ENCODE peak calls at places on chromosome 4, in seven cellular contexts. Y, Q, M, T, A, J and O are unnamed samples.

GRCh38 chr4:24578364-24578763 is 6.0 kb downstream of the DHX15 start:
- DNase-seq in T (no peak), Q (no peak), J (no peak), M (peak; percentile 33), Y (no peak), A (no peak), O (no peak)

GRCh38 chr4:2761035-2761923 is 5.1 kb upstream of the TNIP2 start:
- DNase-seq in Q (no peak), Y (peak; percentile 57), A (peak; percentile 3), T (peak; percentile 92), J (peak; percentile 30), M (no peak), O (peak; percentile 27)

GRCh38 chr4:40962551-40963185 is 212.9 kb downstream of the NSUN7 start:
- DNase-seq in J (no peak), M (no peak), Q (no peak), T (no peak), A (no peak), Y (no peak), O (no peak)

GRCh38 chr4:64158648-64159326 is 250.5 kb downstream of the TECRL start:
- DNase-seq in J (peak; percentile 63), Q (peak; percentile 1), Y (peak; percentile 69), M (peak; percentile 83), T (peak; percentile 54), A (peak; percentile 14), O (no peak)

GRCh38 chr4:119053245-119053644 is 82.4 kb upstream of the MYOZ2 start:
- DNase-seq in M (no peak), J (no peak), Y (no peak), A (no peak), Q (no peak), T (no peak), O (no peak)

GRCh38 chr4:26162095-26162494 is 158.7 kb upstream of the RBPJ start:
- DNase-seq in M (no peak), Y (no peak), Q (no peak), J (no peak), T (no peak), A (no peak), O (no peak)

GRCh38 chr4:114108869-114109268 is 129.4 kb upstream of the ARSJ start:
- DNase-seq in A (no peak), Q (no peak), Y (no peak), T (no peak), M (no peak), J (peak; percentile 78), O (peak; percentile 55)

GRCh38 chr4:891747-892146 is 40.4 kb downstream of the GAK start:
- DNase-seq in T (no peak), A (no peak), Q (no peak), J (no peak), M (peak; percentile 44), Y (peak; percentile 30), O (no peak)

GRCh38 chr4:4658051-4658450 is 116.2 kb upstream of the STX18 start:
- DNase-seq in J (peak; percentile 25), M (no peak), Q (no peak), A (no peak), Y (no peak), T (no peak), O (no peak)

GRCh38 chr4:147924604-147925412 is 192.9 kb downstream of the ARHGAP10 start:
- DNase-seq in A (peak; percentile 15), Y (peak; percentile 33), Q (no peak), J (peak; percentile 15), M (peak; percentile 16), T (peak; percentile 54), O (no peak)

GRCh38 chr4:53688186-53688790 is 97.0 kb upstream of the LNX1 start:
- DNase-seq in A (peak; percentile 91), J (peak; percentile 100), Y (no peak), M (peak; percentile 35), T (no peak), Q (peak; percentile 98), O (peak; percentile 98)

GRCh38 chr4:77695769-77696168 is 90.1 kb downstream of the CXCL13 start:
- DNase-seq in Q (peak; percentile 73), Y (no peak), A (peak; percentile 70), M (no peak), J (peak; percentile 98), T (no peak), O (peak; percentile 91)

GRCh38 chr4:85965529-85965928 is 394.3 kb downstream of the MAPK10 start:
- DNase-seq in Y (no peak), T (no peak), M (no peak), Q (no peak), A (no peak), J (no peak), O (no peak)

GRCh38 chr4:16785800-16786527 is 112.5 kb downstream of the LDB2 start:
- DNase-seq in Y (no peak), Q (peak; percentile 14), J (no peak), A (peak; percentile 12), T (no peak), M (no peak), O (no peak)